ENCODE peak calls at places on chromosomes 6 and 20, in seven cellular contexts. T is left lung, L is heart left ventricle, S is Panc1, H is right cardiac atrium, G is hepatocyte, D is lung. V is an unnamed sample.

GRCh38 chr6:129672883-129673631 is 36.9 kb downstream of the ARHGAP18 start:
- DNase-seq in S (peak; percentile 27), G (no peak), L (no peak), H (no peak), T (no peak), D (no peak), V (peak; percentile 44)

GRCh38 chr20:25032478-25033183 is 25.3 kb downstream of the ACSS1 start:
- DNase-seq in T (peak; percentile 59), H (peak; percentile 94), L (peak; percentile 76), S (no peak), G (no peak), D (no peak), V (no peak)

GRCh38 chr6:164106345-164106769 is 691.8 kb downstream of the QKI start:
- DNase-seq in L (peak; percentile 83), D (no peak), G (peak; percentile 32), T (no peak), S (no peak), H (peak; percentile 86), V (no peak)

GRCh38 chr6:44298864-44299263 is 14.3 kb downstream of the AARS2 start:
- DNase-seq in G (no peak), D (no peak), T (no peak), L (no peak), S (no peak), H (no peak), V (no peak)

GRCh38 chr6:85452441-85452881 is 2.6 kb downstream of the NT5E start:
- DNase-seq in H (no peak), S (no peak), D (no peak), L (no peak), G (no peak), T (no peak), V (no peak)

GRCh38 chr6:121592955-121593665 is 157.7 kb downstream of the GJA1 start:
- DNase-seq in H (no peak), D (no peak), S (no peak), L (no peak), G (no peak), T (no peak), V (no peak)

GRCh38 chr6:92428443-92428842 is 990.9 kb downstream of the EPHA7 start:
- DNase-seq in D (no peak), S (no peak), L (no peak), G (no peak), H (no peak), T (no peak), V (no peak)

GRCh38 chr6:135667694-135668455 is 170.3 kb upstream of the AHI1 start:
- DNase-seq in D (no peak), G (no peak), H (peak; percentile 74), S (no peak), L (peak; percentile 43), T (peak; percentile 37), V (no peak)

GRCh38 chr6:19714415-19715165 is 122.6 kb upstream of the ID4 start:
- DNase-seq in T (no peak), H (no peak), L (no peak), S (no peak), G (no peak), D (no peak), V (no peak)

GRCh38 chr6:17601389-17601703 is 1.2 kb downstream of the FAM8A1 start:
- DNase-seq in D (no peak), T (no peak), L (no peak), H (no peak), G (no peak), S (no peak), V (peak; percentile 44)

GRCh38 chr6:116215414-116215813 is 38.5 kb downstream of the TSPYL4 start:
- DNase-seq in S (peak; percentile 30), L (no peak), D (no peak), H (no peak), G (no peak), T (no peak), V (no peak)

GRCh38 chr6:105374010-105374420 is 28.9 kb downstream of the PREP start:
- DNase-seq in H (no peak), T (no peak), S (no peak), L (no peak), G (peak; percentile 73), D (peak; percentile 67), V (peak; percentile 50)

GRCh38 chr20:25238319-25239037 is 9.4 kb upstream of the PYGB start:
- DNase-seq in G (no peak), L (no peak), H (peak; percentile 13), D (no peak), S (no peak), T (no peak), V (no peak)

GRCh38 chr6:20211941-20212391 is 303 bp downstream of the MBOAT1 start:
- DNase-seq in D (no peak), T (no peak), L (no peak), H (no peak), G (peak; percentile 78), S (no peak), V (no peak)

GRCh38 chr6:141587482-141588266 is 545.1 kb upstream of the GJE1 start:
- DNase-seq in H (no peak), T (no peak), D (no peak), S (no peak), L (no peak), G (no peak), V (no peak)

GRCh38 chr6:40755046-40755681 is 168.0 kb upstream of the LRFN2 start:
- DNase-seq in T (no peak), S (no peak), G (peak; percentile 68), L (no peak), H (no peak), D (no peak), V (no peak)

GRCh38 chr20:29427201-29428060 is 1830.0 kb upstream of the DEFB115 start:
- DNase-seq in D (no peak), L (no peak), H (no peak), S (no peak), T (peak; percentile 77), G (no peak), V (no peak)
- H3K4me3 ChIP-seq in D (no peak overlapping the region), L (no peak overlapping the region), H (no peak overlapping the region), S (peak overlapping the region; percentile 45), T (no peak overlapping the region), G (no peak overlapping the region), V (no peak overlapping the region)

GRCh38 chr20:829531-829930 is 4.0 kb upstream of the FAM110A start:
- DNase-seq in G (no peak), D (no peak), S (no peak), H (no peak), T (no peak), L (no peak), V (no peak)
- H3K4me1 ChIP-seq in G (peaks cover 12% of the 10 kb centered on the region), D (peaks cover 8% of the 10 kb centered on the region), S (peaks cover 2% of the 10 kb centered on the region), H (peaks cover 4% of the 10 kb centered on the region), T (peaks cover 17% of the 10 kb centered on the region), L (peaks cover 8% of the 10 kb centered on the region), V (peaks cover 6% of the 10 kb centered on the region)

GRCh38 chr6:148343028-148343374 is 363 bp downstream of the SASH1 start:
- DNase-seq in L (no peak), S (no peak), T (no peak), D (no peak), H (peak; percentile 81), G (no peak), V (no peak)

GRCh38 chr6:148347076-148348054 is 4.7 kb downstream of the SASH1 start:
- DNase-seq in D (no peak), L (no peak), H (no peak), G (no peak), T (no peak), S (no peak), V (no peak)

GRCh38 chr6:148345176-148345575 is 2.5 kb downstream of the SASH1 start:
- DNase-seq in D (peak; percentile 32), G (no peak), L (no peak), H (peak; percentile 67), T (no peak), S (no peak), V (no peak)

GRCh38 chr6:148343383-148343782 is 745 bp downstream of the SASH1 start:
- DNase-seq in L (no peak), D (no peak), T (no peak), H (no peak), G (no peak), S (no peak), V (no peak)

GRCh38 chr6:148345578-148345977 is 2.9 kb downstream of the SASH1 start:
- DNase-seq in G (no peak), H (no peak), S (no peak), L (no peak), D (no peak), T (no peak), V (no peak)
- H3K4me3 ChIP-seq in G (no peak overlapping the region), H (no peak overlapping the region), S (no peak overlapping the region), L (peak overlapping the region; percentile 75), D (no peak overlapping the region), T (no peak overlapping the region), V (no peak overlapping the region)

GRCh38 chr20:37356961-37357371 is 11.0 kb downstream of the SRC start:
- DNase-seq in H (peak; percentile 45), L (no peak), T (no peak), G (no peak), S (no peak), D (no peak), V (no peak)

GRCh38 chr20:37359331-37359730 is 13.4 kb downstream of the SRC start:
- DNase-seq in S (no peak), G (no peak), D (no peak), H (peak; percentile 34), T (no peak), L (peak; percentile 13), V (no peak)

GRCh38 chr20:37356387-37356786 is 10.4 kb downstream of the SRC start:
- DNase-seq in G (no peak), H (peak; percentile 88), S (no peak), D (peak; percentile 66), L (peak; percentile 74), T (peak; percentile 92), V (no peak)

GRCh38 chr20:37358366-37359150 is 12.6 kb downstream of the SRC start:
- DNase-seq in T (no peak), D (no peak), S (no peak), G (no peak), L (no peak), H (peak; percentile 83), V (no peak)

GRCh38 chr20:37357481-37358365 is 11.8 kb downstream of the SRC start:
- DNase-seq in H (peak; percentile 52), G (no peak), L (no peak), S (no peak), T (no peak), D (no peak), V (no peak)
- H3K4me1 ChIP-seq in H (peaks cover 5% of the 10 kb centered on the region), G (peaks cover 25% of the 10 kb centered on the region), L (no peaks in the 10 kb centered on the region), S (no peaks in the 10 kb centered on the region), T (peaks cover 44% of the 10 kb centered on the region), D (peaks cover 12% of the 10 kb centered on the region), V (peaks cover 8% of the 10 kb centered on the region)

GRCh38 chr6:13924949-13925881 is at the start of gene RNF182:
- DNase-seq in G (no peak), H (no peak), T (no peak), L (no peak), S (no peak), D (no peak), V (peak; percentile 33)
- H3K4me3 ChIP-seq in G (peak within 1 kb of the TSS; percentile 51), H (peak within 1 kb of the TSS; percentile 36), T (peak within 1 kb of the TSS; percentile 24), L (peak within 1 kb of the TSS; percentile 42), S (peak within 1 kb of the TSS; percentile 72), D (peak within 1 kb of the TSS; percentile 18), V (peak within 1 kb of the TSS; percentile 63)

GRCh38 chr20:60049601-60050000 is 91.4 kb downstream of the CDH26 start:
- DNase-seq in G (no peak), S (no peak), D (no peak), T (no peak), L (no peak), H (no peak), V (no peak)
- H3K4me1 ChIP-seq in G (no peaks in the 10 kb centered on the region), S (no peaks in the 10 kb centered on the region), D (no peaks in the 10 kb centered on the region), T (peaks cover 52% of the 10 kb centered on the region), L (no peaks in the 10 kb centered on the region), H (no peaks in the 10 kb centered on the region), V (no peaks in the 10 kb centered on the region)

V was measured in small intestine.